ENCODE peak calls at places on chromosomes 5 and 9, in eight cellular contexts. A, W, I, L, F, P, E and H are unnamed samples.

GRCh38 chr5:116626272-116626723 is 51.7 kb upstream of the SEMA6A start:
- DNase-seq in P (peak; percentile 61), A (no peak), F (no peak), I (peak; percentile 16), E (no peak), L (no peak), W (no peak), H (no peak)

GRCh38 chr9:18459958-18460584 is 13.9 kb upstream of the ADAMTSL1 start:
- DNase-seq in I (no peak), P (no peak), F (no peak), E (no peak), A (no peak), L (no peak), W (no peak), H (no peak)

GRCh38 chr9:130927995-130928900 is 10.8 kb downstream of the FIBCD1 start:
- DNase-seq in F (no peak), P (peak; percentile 55), A (no peak), E (no peak), L (no peak), W (no peak), I (no peak), H (no peak)

GRCh38 chr5:135878156-135878620 is 17.5 kb downstream of the IL9 start:
- DNase-seq in P (no peak), L (no peak), F (no peak), I (no peak), A (no peak), E (no peak), W (no peak), H (no peak)

GRCh38 chr5:167514461-167514860 is 777.0 kb upstream of the WWC1 start:
- DNase-seq in W (no peak), L (no peak), E (no peak), P (no peak), A (no peak), I (no peak), F (no peak), H (no peak)

GRCh38 chr5:90473321-90474234 is 993 bp downstream of the MBLAC2 start:
- DNase-seq in E (peak; percentile 49), W (peak; percentile 87), I (no peak), P (peak; percentile 39), A (no peak), F (peak; percentile 50), L (peak; percentile 2), H (no peak)

GRCh38 chr9:26308328-26308727 is 584.3 kb downstream of the CAAP1 start:
- DNase-seq in I (no peak), W (no peak), P (no peak), A (no peak), L (no peak), F (no peak), E (no peak), H (no peak)

GRCh38 chr5:38515648-38516047 is 40.8 kb downstream of the LIFR start:
- DNase-seq in P (no peak), W (no peak), E (no peak), L (no peak), A (no peak), I (no peak), F (no peak), H (no peak)

GRCh38 chr9:589723-590122 is 251.8 kb upstream of the DMRT1 start:
- DNase-seq in I (no peak), P (no peak), W (no peak), F (no peak), E (no peak), L (no peak), A (no peak), H (no peak)

GRCh38 chr9:94031380-94031779 is 52.9 kb upstream of the PTPDC1 start:
- DNase-seq in W (no peak), A (no peak), E (no peak), P (no peak), L (no peak), I (no peak), F (no peak), H (no peak)

GRCh38 chr9:86099695-86100364 is 472 bp upstream of the GOLM1 start:
- DNase-seq in L (no peak), I (peak; percentile 41), A (peak; percentile 17), F (peak; percentile 47), E (no peak), W (peak; percentile 80), P (no peak), H (no peak)

GRCh38 chr5:3201121-3201520 is 394.5 kb upstream of the IRX1 start:
- DNase-seq in W (no peak), A (no peak), I (no peak), P (no peak), F (no peak), L (no peak), E (no peak), H (no peak)

GRCh38 chr5:139873033-139873794 is 77.6 kb downstream of the PSD2 start:
- DNase-seq in E (no peak), I (no peak), A (no peak), F (no peak), W (no peak), P (no peak), L (no peak), H (no peak)

GRCh38 chr5:17190242-17190778 is 27.1 kb upstream of the BASP1 start:
- DNase-seq in P (no peak), E (no peak), W (no peak), F (peak; percentile 9), A (peak; percentile 61), L (no peak), I (no peak), H (no peak)

GRCh38 chr5:34735436-34736426 is 79.6 kb downstream of the RAI14 start:
- DNase-seq in W (no peak), E (no peak), L (no peak), A (no peak), I (no peak), P (no peak), F (no peak), H (no peak)

GRCh38 chr5:141420855-141421488 is at the start of gene PCDHGA11:
- DNase-seq in L (no peak), E (no peak), F (peak; percentile 69), I (no peak), A (no peak), P (no peak), W (no peak), H (no peak)

GRCh38 chr9:15243086-15243485 is 63.9 kb downstream of the TTC39B start:
- DNase-seq in F (no peak), L (no peak), E (no peak), I (no peak), W (no peak), A (no peak), P (no peak), H (no peak)

GRCh38 chr9:116297346-116297745 is 143.8 kb downstream of the PAPPA start:
- DNase-seq in P (no peak), A (no peak), I (no peak), E (no peak), F (no peak), W (no peak), L (no peak), H (no peak)

GRCh38 chr5:78627175-78627574 is 21.4 kb downstream of the LHFPL2 start:
- DNase-seq in W (no peak), L (no peak), F (no peak), I (no peak), A (no peak), P (no peak), E (no peak), H (no peak)

GRCh38 chr9:134544388-134545212 is 97.0 kb upstream of the COL5A1 start:
- DNase-seq in P (no peak), A (peak; percentile 57), W (peak; percentile 74), I (no peak), L (no peak), E (no peak), F (no peak), H (no peak)

GRCh38 chr5:538271-538771 is 14.1 kb upstream of the SLC9A3 start:
- DNase-seq in P (no peak), L (no peak), E (no peak), W (peak; percentile 70), F (no peak), A (no peak), I (no peak), H (no peak)

GRCh38 chr9:23820731-23821399 is 5.2 kb downstream of the ELAVL2 start:
- DNase-seq in W (no peak), F (peak; percentile 2), L (no peak), A (no peak), I (no peak), E (no peak), P (no peak), H (no peak)

GRCh38 chr9:100066539-100066938 is 32.3 kb downstream of the ERP44 start:
- DNase-seq in L (no peak), P (no peak), W (no peak), A (no peak), F (no peak), I (no peak), E (no peak), H (no peak)

GRCh38 chr5:80784451-80784850 is 129.7 kb upstream of the DHFR start:
- DNase-seq in E (no peak), L (no peak), A (no peak), I (no peak), F (no peak), P (no peak), W (no peak), H (no peak)

GRCh38 chr9:95736891-95737522 is 138.5 kb upstream of the ERCC6L2 start:
- DNase-seq in P (peak; percentile 11), W (no peak), E (no peak), I (no peak), F (no peak), L (no peak), A (no peak), H (no peak)

GRCh38 chr9:72812622-72813111 is 140.2 kb downstream of the ALDH1A1 start:
- DNase-seq in L (no peak), W (no peak), E (no peak), A (no peak), I (no peak), P (no peak), F (no peak), H (no peak)

GRCh38 chr5:68802430-68802829 is 291.4 kb upstream of the SLC30A5 start:
- DNase-seq in A (no peak), P (no peak), L (no peak), W (no peak), F (no peak), I (no peak), E (no peak), H (no peak)

GRCh38 chr5:126339215-126339805 is 83.9 kb upstream of the GRAMD2B start:
- DNase-seq in W (no peak), A (peak; percentile 50), I (peak; percentile 2), P (peak; percentile 53), L (no peak), E (no peak), F (peak; percentile 52), H (peak; percentile 37)

GRCh38 chr9:92576175-92576574 is 40.4 kb upstream of the ECM2 start:
- DNase-seq in E (no peak), A (no peak), W (no peak), P (no peak), L (no peak), F (no peak), I (no peak), H (no peak)

GRCh38 chr5:111954516-111955337 is 197.7 kb upstream of the NREP start:
- DNase-seq in P (no peak), I (no peak), W (no peak), F (no peak), E (no peak), L (no peak), A (no peak), H (no peak)

GRCh38 chr9:81902601-81903000 is 25.6 kb upstream of the SPATA31D4 start:
- DNase-seq in P (no peak), I (no peak), W (no peak), A (no peak), E (no peak), F (no peak), L (no peak), H (no peak)

GRCh38 chr9:124652203-124652992 is 118.7 kb downstream of the NR6A1 start:
- DNase-seq in L (no peak), I (no peak), E (no peak), P (no peak), A (no peak), W (no peak), F (no peak), H (no peak)

GRCh38 chr5:149386166-149386565 is 7.1 kb upstream of the IL17B start:
- DNase-seq in A (no peak), E (no peak), I (no peak), L (no peak), F (no peak), P (no peak), W (peak; percentile 59), H (no peak)

GRCh38 chr9:76562511-76562911 is 103.5 kb downstream of the GCNT1 start:
- DNase-seq in P (no peak), L (no peak), I (peak; percentile 72), W (no peak), A (no peak), F (no peak), E (no peak), H (no peak)